ENCODE peak calls at places on chromosome 9, in six cellular contexts. O, K, E, J, C and D are unnamed samples.

GRCh38 chr9:85260288-85260687 is 481.5 kb downstream of the AGTPBP1 start:
- DNase-seq in E (no peak), K (no peak), C (no peak), O (no peak), J (no peak), D (no peak)

GRCh38 chr9:90580576-90580975 is 62.0 kb downstream of the DIRAS2 start:
- DNase-seq in C (no peak), E (no peak), K (no peak), O (no peak), J (no peak), D (no peak)

GRCh38 chr9:117344892-117345660 is 69.8 kb downstream of the ASTN2 start:
- DNase-seq in K (no peak), E (no peak), J (no peak), O (peak), C (no peak), D (no peak)

GRCh38 chr9:130782883-130783537 is 52.0 kb upstream of the ABL1 start:
- DNase-seq in J (no peak), C (no peak), K (no peak), E (no peak), O (no peak), D (no peak)

GRCh38 chr9:129176786-129177442 is 1.1 kb downstream of the IER5L start:
- DNase-seq in J (no peak), K (no peak), C (no peak), E (no peak), O (peak), D (no peak)

GRCh38 chr9:70477146-70477745 is 62.8 kb upstream of the KLF9 start:
- DNase-seq in E (no peak), J (no peak), K (no peak), O (no peak), C (no peak), D (no peak)

GRCh38 chr9:91028166-91028827 is 226.7 kb downstream of the SYK start:
- DNase-seq in O (peak), J (no peak), K (no peak), C (no peak), E (no peak), D (no peak)

GRCh38 chr9:112338561-112338960 is 5.1 kb upstream of the PTBP3 start:
- DNase-seq in C (no peak), K (no peak), J (peak), E (no peak), O (no peak), D (no peak)

GRCh38 chr9:88767504-88767790 is 223.8 kb upstream of the S1PR3 start:
- DNase-seq in J (no peak), K (no peak), C (no peak), O (no peak), E (no peak), D (no peak)

GRCh38 chr9:135577256-135577655 is 15.7 kb downstream of the PAEP start:
- DNase-seq in J (no peak), K (no peak), E (no peak), C (no peak), O (no peak), D (no peak)

GRCh38 chr9:70438341-70438924 is 24.0 kb upstream of the KLF9 start:
- DNase-seq in J (peak), C (no peak), O (no peak), K (peak), E (peak), D (no peak)

GRCh38 chr9:4530375-4530774 is 40.1 kb downstream of the SLC1A1 start:
- DNase-seq in J (peak), C (peak), E (no peak), O (no peak), K (no peak), D (no peak)

GRCh38 chr9:93633492-93634221 is 57.3 kb downstream of the PHF2 start:
- DNase-seq in E (no peak), J (no peak), O (no peak), C (no peak), K (no peak), D (no peak)

GRCh38 chr9:127871531-127871930 is 5.9 kb downstream of the AK1 start:
- DNase-seq in K (no peak), E (no peak), O (no peak), C (no peak), J (no peak), D (no peak)

GRCh38 chr9:107351382-107352045 is 68.4 kb downstream of the RAD23B start:
- DNase-seq in E (no peak), C (no peak), K (no peak), J (peak), O (no peak), D (no peak)

GRCh38 chr9:124676159-124676551 is 95.0 kb downstream of the NR6A1 start:
- DNase-seq in E (no peak), O (no peak), K (no peak), C (no peak), J (no peak), D (no peak)

GRCh38 chr9:134992755-134993124 is 75.0 kb upstream of the FCN1 start:
- DNase-seq in O (no peak), K (no peak), J (no peak), E (no peak), C (no peak), D (no peak)

GRCh38 chr9:129272348-129273025 is 94.4 kb upstream of the IER5L start:
- DNase-seq in J (no peak), C (no peak), E (no peak), O (no peak), K (no peak), D (no peak)

GRCh38 chr9:107363511-107364182 is 80.6 kb downstream of the RAD23B start:
- DNase-seq in O (peak), K (no peak), E (no peak), J (no peak), C (no peak), D (no peak)

GRCh38 chr9:127854169-127854833 is at the start of gene ENG:
- DNase-seq in O (peak), C (no peak), K (no peak), E (no peak), J (no peak), D (no peak)

GRCh38 chr9:36064448-36065037 is 27.8 kb downstream of the RECK start:
- DNase-seq in O (no peak), C (no peak), K (no peak), J (no peak), E (no peak), D (no peak)

GRCh38 chr9:3992924-3993323 is 306.9 kb downstream of the GLIS3 start:
- DNase-seq in C (no peak), K (no peak), J (no peak), E (no peak), O (no peak), D (no peak)

GRCh38 chr9:26292943-26293342 is 599.7 kb downstream of the CAAP1 start:
- DNase-seq in C (no peak), E (no peak), K (no peak), O (no peak), J (no peak), D (no peak)

GRCh38 chr9:4750021-4750673 is 9.1 kb upstream of the AK3 start:
- DNase-seq in O (peak), J (no peak), K (no peak), E (no peak), C (no peak), D (no peak)

GRCh38 chr9:95012902-95013301 is 286.4 kb downstream of the AOPEP start:
- DNase-seq in C (no peak), E (no peak), O (no peak), K (no peak), J (no peak), D (no peak)

GRCh38 chr9:95015569-95015968 is 289.1 kb downstream of the AOPEP start:
- DNase-seq in K (no peak), J (no peak), C (no peak), E (no peak), O (no peak), D (no peak)

GRCh38 chr9:95017062-95017461 is 290.6 kb downstream of the AOPEP start:
- DNase-seq in E (no peak), C (no peak), J (no peak), K (no peak), O (no peak), D (no peak)

GRCh38 chr9:95017661-95018060 is 291.2 kb downstream of the AOPEP start:
- DNase-seq in J (no peak), E (no peak), C (no peak), K (no peak), O (no peak), D (no peak)

DNA sequence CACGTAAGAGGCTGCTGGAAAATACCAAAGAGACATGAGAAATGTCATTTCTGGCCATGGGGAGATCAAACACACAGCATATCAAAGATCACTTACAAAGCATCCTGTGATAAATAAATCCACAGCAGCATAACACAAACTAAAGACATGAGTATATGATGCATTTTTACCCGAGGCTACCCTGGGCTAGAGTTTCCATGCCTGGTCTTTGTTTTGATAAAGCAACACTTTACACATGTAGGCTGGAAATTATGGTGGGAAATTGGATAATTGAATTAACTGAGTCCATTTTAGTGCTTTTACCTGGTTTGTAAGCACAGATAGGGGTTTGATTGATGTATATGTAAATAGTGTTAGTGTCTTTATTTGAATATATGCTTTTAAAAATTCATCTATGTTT is 288.4 kb downstream of the AOPEP start:
- DNase-seq in K (no peak), O (no peak), C (no peak), J (no peak), E (no peak), D (no peak)
- TF ChIP-seq REST in K (no peak), O (no peak), C (no peak), J (no peak), E (no peak), D (no peak)

GRCh38 chr9:136726631-136727191 is 14.3 kb downstream of the DIPK1B start:
- DNase-seq in E (peak), K (peak), J (no peak), C (peak), O (no peak), D (peak)

GRCh38 chr9:136728080-136728547 is 14.6 kb downstream of the LCN10 start:
- DNase-seq in K (peak), E (peak), O (peak), C (peak), J (peak), D (peak)

GRCh38 chr9:136728548-136729123 is 14.1 kb downstream of the LCN10 start:
- DNase-seq in J (no peak), O (peak), C (no peak), K (peak), E (no peak), D (no peak)

GRCh38 chr9:136729926-136730325 is 12.8 kb downstream of the LCN10 start:
- DNase-seq in O (no peak), J (no peak), E (no peak), K (no peak), C (no peak), D (no peak)

DNA sequence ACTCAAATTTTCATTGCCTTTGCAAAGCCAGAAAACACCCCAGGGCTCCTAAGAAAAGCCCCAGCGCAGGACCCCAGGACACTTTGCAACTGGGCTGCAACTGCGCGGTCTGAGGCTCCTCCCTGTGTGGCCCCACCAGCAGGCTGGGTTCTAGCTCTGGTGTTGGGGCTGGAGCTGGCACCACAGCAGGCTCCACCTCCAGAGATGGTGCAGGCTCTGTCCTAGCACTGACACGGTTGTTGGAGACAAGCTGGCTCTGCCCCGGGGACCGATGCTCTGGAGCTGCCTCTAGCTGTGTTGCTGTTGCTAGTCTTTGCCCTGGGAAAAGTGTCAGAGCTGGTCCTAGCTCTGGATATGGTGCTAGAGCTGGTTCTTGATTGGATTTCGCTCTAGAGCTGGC is 13.6 kb downstream of the LCN10 start:
- DNase-seq in K (no peak), E (no peak), C (no peak), O (no peak), J (no peak), D (no peak)
- H3K27ac ChIP-seq in K (peak), E (no peak), C (peak), O (no peak), J (peak), D (peak)

GRCh38 chr9:95511232-95511951 is 5.4 kb downstream of the PTCH1 start:
- DNase-seq in C (no peak), O (peak), K (no peak), E (peak), J (no peak), D (no peak)
- TF ChIP-seq REST in C (no peak), O (no peak), K (no peak), E (no peak), J (no peak), D (no peak)

GRCh38 chr9:6639622-6640021 is 5.9 kb downstream of the GLDC start:
- DNase-seq in J (no peak), K (no peak), C (no peak), O (no peak), E (no peak), D (no peak)

GRCh38 chr9:6641561-6641960 is 4.0 kb downstream of the GLDC start:
- DNase-seq in O (no peak), E (no peak), C (no peak), J (no peak), K (no peak), D (no peak)

GRCh38 chr9:6641961-6642360 is 3.6 kb downstream of the GLDC start:
- DNase-seq in O (no peak), J (no peak), C (no peak), E (no peak), K (no peak), D (no peak)

GRCh38 chr9:6641073-6641455 is 4.5 kb downstream of the GLDC start:
- DNase-seq in K (no peak), C (no peak), J (no peak), O (no peak), E (no peak), D (no peak)

GRCh38 chr9:6640268-6641072 is 5.1 kb downstream of the GLDC start:
- DNase-seq in O (no peak), E (peak), C (no peak), J (no peak), K (no peak), D (no peak)
- H3K27ac ChIP-seq in O (no peak), E (no peak), C (no peak), J (no peak), K (no peak), D (no peak)

GRCh38 chr9:114407889-114408288 is 20.1 kb upstream of the AKNA start:
- DNase-seq in C (no peak), O (no peak), E (no peak), K (no peak), J (no peak), D (no peak)

GRCh38 chr9:114409842-114410241 is 22.1 kb upstream of the AKNA start:
- DNase-seq in C (no peak), O (no peak), E (no peak), J (no peak), K (no peak), D (no peak)

GRCh38 chr9:114408646-114409045 is 20.9 kb upstream of the AKNA start:
- DNase-seq in K (no peak), E (no peak), O (no peak), J (no peak), C (no peak), D (no peak)

GRCh38 chr9:114410910-114411309 is 23.1 kb upstream of the AKNA start:
- DNase-seq in J (no peak), E (no peak), K (no peak), C (no peak), O (no peak), D (no peak)

GRCh38 chr9:114409103-114409780 is 21.5 kb upstream of the AKNA start:
- DNase-seq in O (peak), E (no peak), K (peak), C (no peak), J (no peak), D (no peak)
- TF ChIP-seq REST in O (no peak), E (no peak), K (no peak), C (no peak), J (no peak), D (no peak)

GRCh38 chr9:98777618-98778017 is 18.7 kb downstream of the ANKS6 start:
- DNase-seq in E (no peak), J (no peak), C (no peak), O (no peak), K (no peak), D (no peak)
- H3K27ac ChIP-seq in E (no peak), J (no peak), C (no peak), O (no peak), K (no peak), D (no peak)

DNA sequence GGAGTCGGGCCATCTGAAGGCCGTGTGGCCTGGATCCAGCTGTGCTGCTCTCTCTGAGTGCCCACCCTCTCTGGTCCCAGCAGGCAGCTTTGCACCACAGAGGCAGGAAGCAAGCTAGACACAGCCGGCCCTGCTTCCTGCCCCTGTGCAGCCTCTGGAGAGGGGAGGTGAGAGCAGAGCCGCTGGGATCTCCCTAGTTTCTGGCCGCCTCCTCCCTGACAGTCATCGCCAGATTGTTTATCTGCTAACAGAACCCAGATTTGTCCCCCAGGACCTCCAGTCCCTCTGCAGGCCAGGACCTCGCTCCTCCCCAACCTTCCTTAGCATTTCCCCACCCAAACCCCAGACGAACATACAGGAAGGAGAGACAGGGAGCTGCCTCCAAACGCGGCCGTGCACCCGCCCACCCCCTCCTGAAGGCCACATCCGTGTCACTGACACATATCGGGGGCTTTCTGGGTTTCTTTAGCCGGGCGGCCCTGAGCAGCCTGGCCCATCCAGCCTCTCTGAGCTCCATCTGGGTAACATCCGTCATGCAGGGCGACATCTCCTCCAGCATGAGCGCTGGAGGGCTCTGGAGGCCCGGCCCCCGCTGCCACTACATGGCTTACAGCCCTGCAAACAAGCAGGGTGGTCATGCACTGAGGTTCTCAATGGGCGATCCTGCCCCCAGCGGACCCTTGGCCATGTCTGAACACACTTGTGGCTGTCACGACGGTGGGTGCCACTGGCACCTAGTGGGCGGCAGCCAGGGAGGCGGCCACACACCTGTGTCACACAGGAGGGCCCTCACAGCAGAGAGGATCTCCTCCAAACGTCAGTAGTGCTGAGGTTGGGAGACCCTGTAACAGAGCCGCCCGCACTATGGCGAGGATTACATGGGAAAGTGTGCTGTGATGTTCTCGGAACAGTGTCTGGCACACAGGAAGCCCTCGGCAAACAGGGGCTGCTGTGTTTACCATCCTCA is 47.6 kb downstream of the DBH start:
- DNase-seq in E (no peak), J (no peak), C (no peak), O (no peak), K (no peak), D (no peak)
- TF ChIP-seq REST in E (no peak), J (no peak), C (no peak), O (no peak), K (no peak), D (no peak)

DNA sequence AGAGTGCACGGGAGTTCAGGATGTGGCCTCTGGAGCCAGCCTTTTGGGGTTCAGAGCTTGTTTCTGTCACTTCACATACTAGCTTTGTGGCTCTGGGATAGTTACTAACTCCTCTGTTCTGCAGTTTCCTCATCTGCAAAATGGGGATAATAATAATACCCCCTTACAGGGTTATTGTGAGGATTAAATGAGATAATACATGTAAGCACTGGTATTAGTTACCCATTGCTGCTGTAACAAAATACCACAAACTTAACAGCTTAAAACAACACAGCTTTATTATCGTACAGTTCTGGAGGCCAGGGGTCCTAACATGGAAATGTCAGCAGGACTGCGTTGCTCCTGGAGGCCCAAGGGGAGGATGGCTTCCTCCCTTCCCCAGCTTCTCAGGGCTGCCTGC is 9.3 kb downstream of the TRAF1 start:
- DNase-seq in K (no peak), E (no peak), C (no peak), J (no peak), O (no peak), D (no peak)
- H3K27ac ChIP-seq in K (no peak), E (no peak), C (peak), J (no peak), O (no peak), D (no peak)

GRCh38 chr9:77598510-77598909 is 49.6 kb downstream of the GNA14 start:
- DNase-seq in K (no peak), C (no peak), O (no peak), J (no peak), E (no peak), D (no peak)
- TF ChIP-seq REST in K (no peak), C (no peak), O (no peak), J (no peak), E (no peak), D (no peak)